ENCODE peak calls at places on chromosomes 6 and 20, in six cellular contexts. X is IMR-90, N is H9, B is mesenchymal stem cell, F is mesendoderm, K is H1. Y is an unnamed sample.

GRCh38 chr6:31825553-31825952 is 2.0 kb upstream of the HSPA1B start:
- DNase-seq in X (no peak), N (no peak), B (peak; percentile 32), F (no peak), K (no peak), Y (no peak)

GRCh38 chr6:27288136-27289044 is 23.7 kb downstream of the POM121L2 start:
- DNase-seq in F (peak; percentile 67), K (no peak), B (no peak), X (no peak), N (peak; percentile 69), Y (no peak)

GRCh38 chr6:156773935-156774871 is 3.0 kb upstream of the ARID1B start:
- DNase-seq in X (no peak), B (no peak), F (no peak), K (no peak), N (no peak), Y (no peak)

GRCh38 chr6:53543341-53544010 is 1.4 kb downstream of the GCLC start:
- DNase-seq in B (peak; percentile 53), N (no peak), F (peak; percentile 26), K (no peak), X (peak; percentile 89), Y (no peak)

GRCh38 chr6:93248591-93248990 is 170.8 kb downstream of the EPHA7 start:
- DNase-seq in K (no peak), B (no peak), F (no peak), N (no peak), X (no peak), Y (no peak)

GRCh38 chr20:32885952-32886351 is 27.2 kb downstream of the EFCAB8 start:
- DNase-seq in F (no peak), N (no peak), X (no peak), K (no peak), B (no peak), Y (no peak)

GRCh38 chr6:47094351-47094925 is 52.3 kb upstream of the ADGRF1 start:
- DNase-seq in B (no peak), K (no peak), N (no peak), X (peak; percentile 13), F (peak; percentile 71), Y (no peak)

GRCh38 chr20:34528921-34529297 is 12.7 kb downstream of the DYNLRB1 start:
- DNase-seq in F (no peak), K (no peak), X (no peak), N (no peak), B (no peak), Y (no peak)

GRCh38 chr20:49682798-49683197 is 30.9 kb downstream of the B4GALT5 start:
- DNase-seq in K (no peak), B (no peak), N (no peak), X (no peak), F (no peak), Y (no peak)

GRCh38 chr6:116596815-116597214 is 19.5 kb upstream of the RSPH4A start:
- DNase-seq in K (no peak), X (peak; percentile 42), N (no peak), F (peak; percentile 31), B (peak; percentile 36), Y (peak; percentile 29)

GRCh38 chr6:107700016-107700335 is 124.1 kb downstream of the SCML4 start:
- DNase-seq in N (no peak), X (no peak), K (no peak), F (peak; percentile 61), B (no peak), Y (no peak)

GRCh38 chr6:76351275-76351674 is 278.8 kb upstream of the IMPG1 start:
- DNase-seq in X (no peak), B (no peak), F (peak; percentile 62), N (no peak), K (no peak), Y (no peak)

GRCh38 chr6:90413867-90414266 is 117.2 kb upstream of the BACH2 start:
- DNase-seq in F (peak; percentile 88), X (peak; percentile 12), B (peak; percentile 24), K (no peak), N (peak; percentile 68), Y (no peak)

GRCh38 chr6:56288347-56288746 is 41.0 kb upstream of the COL21A1 start:
- DNase-seq in X (no peak), N (no peak), F (no peak), K (no peak), B (no peak), Y (no peak)

GRCh38 chr20:41168281-41169183 is 31.2 kb downstream of the PLCG1 start:
- DNase-seq in F (no peak), X (no peak), K (no peak), N (no peak), B (no peak), Y (no peak)

GRCh38 chr20:40265872-40266533 is 423.0 kb downstream of the MAFB start:
- DNase-seq in B (peak; percentile 28), K (no peak), N (no peak), F (peak; percentile 52), X (no peak), Y (no peak)

GRCh38 chr6:14354919-14355572 is 237.5 kb downstream of the CD83 start:
- DNase-seq in B (peak; percentile 65), N (no peak), X (peak; percentile 88), F (no peak), K (no peak), Y (no peak)

GRCh38 chr6:85677243-85677956 is 34.7 kb upstream of the SYNCRIP start:
- DNase-seq in F (no peak), K (no peak), N (no peak), X (no peak), B (peak; percentile 79), Y (no peak)

GRCh38 chr6:117448732-117449131 is 23.0 kb upstream of the ROS1 start:
- DNase-seq in K (no peak), N (no peak), B (peak; percentile 89), F (no peak), X (peak; percentile 94), Y (no peak)

GRCh38 chr6:135680964-135681913 is 170.3 kb upstream of the PDE7B start:
- DNase-seq in B (no peak), N (no peak), F (no peak), K (no peak), X (no peak), Y (no peak)

GRCh38 chr6:110699780-110700179 is 115.5 kb downstream of the CDK19 start:
- DNase-seq in F (no peak), K (no peak), N (no peak), B (no peak), X (no peak), Y (no peak)

GRCh38 chr6:29451471-29452193 is 5.2 kb downstream of the OR11A1 start:
- DNase-seq in N (no peak), X (no peak), K (no peak), B (no peak), F (no peak), Y (no peak)

GRCh38 chr20:46174469-46175126 is 56.5 kb downstream of the CD40 start:
- DNase-seq in N (peak; percentile 89), F (peak; percentile 88), X (peak; percentile 22), B (peak; percentile 57), K (peak; percentile 70), Y (peak; percentile 70)

GRCh38 chr6:164344801-164345291 is 930.3 kb downstream of the QKI start:
- DNase-seq in X (no peak), B (no peak), F (peak; percentile 93), N (peak; percentile 43), K (peak; percentile 33), Y (no peak)

DNA sequence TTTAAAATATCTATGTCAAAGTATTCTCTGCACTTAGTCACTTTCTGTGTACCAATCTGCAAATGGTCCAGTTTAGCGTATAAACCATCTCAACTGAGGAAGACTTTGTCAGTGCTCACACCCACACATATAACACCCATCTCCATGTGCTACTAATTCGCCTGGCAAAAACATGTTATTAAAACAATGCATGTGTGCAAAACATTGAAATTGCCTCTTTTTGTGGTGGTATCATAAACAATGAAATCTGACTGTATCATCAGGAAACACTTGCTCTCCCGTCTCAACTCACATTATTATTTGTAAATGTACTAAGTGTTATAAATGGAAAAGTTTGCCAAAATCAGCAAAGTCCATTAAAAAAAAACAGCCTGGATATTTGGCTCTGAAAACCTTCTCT is 105.9 kb upstream of the FOXC1 start:
- DNase-seq in X (no peak), N (no peak), K (no peak), B (no peak), F (no peak), Y (no peak)
- H2BK15ac ChIP-seq in X (no peak overlapping the region), N (no peak overlapping the region), K (no peak overlapping the region), B (no peak overlapping the region), F (no peak overlapping the region), Y (no peak overlapping the region)

DNA sequence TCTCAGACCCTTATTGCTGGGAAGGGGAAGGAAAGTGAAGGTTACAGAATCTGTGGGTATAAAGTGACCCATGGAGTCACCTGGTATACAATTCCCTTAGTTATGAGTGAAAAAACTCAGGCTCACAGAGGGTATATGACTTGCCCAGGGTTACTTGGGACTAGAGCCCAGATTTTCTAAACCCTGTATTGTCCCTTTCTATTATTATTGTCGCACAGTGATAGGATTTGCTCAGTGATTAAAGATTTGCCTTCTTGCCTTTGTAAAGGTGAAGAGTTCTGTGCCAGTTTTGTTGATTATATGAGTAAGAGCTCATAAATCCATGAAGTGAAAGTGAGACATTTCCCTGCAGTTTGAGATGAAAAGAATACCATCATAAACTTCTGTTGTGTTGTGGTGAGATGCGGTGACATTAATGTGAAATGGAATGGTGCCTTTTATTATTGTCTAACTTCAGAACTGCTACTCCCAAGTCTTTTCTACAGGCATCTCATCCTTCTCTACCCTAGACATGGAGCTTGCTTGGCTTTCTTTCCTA is 33.6 kb upstream of the ADIG start:
- DNase-seq in F (no peak), B (no peak), X (no peak), K (no peak), N (no peak), Y (no peak)
- H2BK15ac ChIP-seq in F (no peak overlapping the region), B (no peak overlapping the region), X (no peak overlapping the region), K (no peak overlapping the region), N (no peak overlapping the region), Y (no peak overlapping the region)

GRCh38 chr20:51184289-51184688 is 161.4 kb upstream of the KCNG1 start:
- DNase-seq in F (peak; percentile 38), N (no peak), B (no peak), X (peak; percentile 49), K (no peak), Y (no peak)

GRCh38 chr20:51187318-51187717 is 164.4 kb upstream of the KCNG1 start:
- DNase-seq in B (no peak), F (peak; percentile 51), X (no peak), K (no peak), N (peak; percentile 20), Y (no peak)

GRCh38 chr20:51185277-51185676 is 162.4 kb upstream of the KCNG1 start:
- DNase-seq in X (no peak), B (no peak), N (no peak), F (peak; percentile 52), K (no peak), Y (no peak)

GRCh38 chr20:51183443-51183842 is 160.5 kb upstream of the KCNG1 start:
- DNase-seq in N (no peak), F (no peak), X (no peak), B (no peak), K (no peak), Y (no peak)

GRCh38 chr20:51185861-51186260 is 163.0 kb upstream of the KCNG1 start:
- DNase-seq in F (no peak), B (no peak), N (no peak), K (no peak), X (no peak), Y (no peak)
- H2BK15ac ChIP-seq in F (peak overlapping the region; percentile 39), B (no peak overlapping the region), N (no peak overlapping the region), K (no peak overlapping the region), X (no peak overlapping the region), Y (no peak overlapping the region)

DNA sequence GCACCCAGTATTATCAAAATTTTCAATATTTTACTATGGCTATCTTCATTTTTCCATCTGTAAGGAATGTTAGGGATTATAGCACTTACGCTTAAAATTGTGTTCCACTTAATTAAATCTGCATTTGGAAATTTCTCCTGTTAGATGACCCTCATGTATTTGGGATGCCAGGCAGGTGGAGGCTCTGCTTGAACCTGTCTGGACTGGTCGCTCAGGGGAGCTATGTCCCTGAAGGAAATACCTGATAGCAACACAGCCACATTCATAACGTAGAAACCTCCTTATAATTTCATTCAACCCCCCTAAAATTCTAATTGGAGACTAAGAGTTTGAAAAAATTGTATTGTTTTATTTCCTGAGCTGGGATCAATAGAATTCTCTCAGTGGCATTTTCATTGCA is 636.0 kb upstream of the MMS22L start:
- DNase-seq in B (no peak), K (no peak), N (no peak), X (no peak), F (no peak), Y (no peak)
- H2BK15ac ChIP-seq in B (no peak overlapping the region), K (no peak overlapping the region), N (no peak overlapping the region), X (no peak overlapping the region), F (no peak overlapping the region), Y (no peak overlapping the region)

Y was measured in neuronal stem cell.